ENCODE peak calls at places on chromosomes 4 and X, in six cellular contexts. B is ovary, H is IMR-90, Z is HCT116, A is uterus, R is suprapubic skin. W is an unnamed sample. For H3K27me3 and H3K9me3, the result is how much of the 10 kb centered on the place peaks cover.

GRCh38 chrX:3403748-3404147 is 57.3 kb upstream of the MXRA5 start:
- DNase-seq in B (no peak), R (no peak), A (no peak), Z (no peak), H (no peak), W (no peak)

GRCh38 chr4:6732441-6733357 is 16.7 kb downstream of the BLOC1S4 start:
- DNase-seq in Z (peak), A (peak), H (peak), B (no peak), R (no peak), W (peak)

GRCh38 chr4:79678472-79679202 is 270.6 kb upstream of the GK2 start:
- DNase-seq in H (peak), A (peak), R (no peak), B (no peak), Z (no peak), W (peak)

GRCh38 chr4:78645853-78646757 is 94.5 kb downstream of the ANXA3 start:
- DNase-seq in R (peak), H (peak), A (peak), Z (no peak), B (peak), W (peak)

GRCh38 chrX:667360-667759 is 36.8 kb downstream of the SHOX start:
- DNase-seq in A (no peak), Z (no peak), R (no peak), B (no peak), H (no peak), W (no peak)

GRCh38 chrX:54423161-54423888 is 16.9 kb upstream of the TSR2 start:
- DNase-seq in A (no peak), Z (no peak), H (no peak), R (no peak), B (no peak), W (peak)

GRCh38 chrX:12372111-12372510 is 233.8 kb downstream of the FRMPD4 start:
- DNase-seq in H (peak), B (no peak), A (peak), Z (no peak), R (no peak), W (no peak)

GRCh38 chr4:122855491-122855890 is 28.9 kb downstream of the FGF2 start:
- DNase-seq in H (no peak), R (no peak), B (no peak), A (no peak), Z (no peak), W (no peak)

GRCh38 chr4:26749867-26750266 is 110.8 kb upstream of the STIM2 start:
- DNase-seq in R (no peak), H (no peak), B (no peak), A (no peak), Z (no peak), W (no peak)

GRCh38 chr4:42280327-42281095 is 116.8 kb upstream of the SHISA3 start:
- DNase-seq in Z (peak), R (no peak), A (no peak), H (peak), B (no peak), W (no peak)

GRCh38 chr4:78065514-78066192 is 8.5 kb downstream of the FRAS1 start:
- DNase-seq in H (no peak), R (no peak), B (no peak), A (no peak), Z (no peak), W (no peak)

GRCh38 chrX:130280901-130281300 is 12.2 kb upstream of the ZNF280C start:
- DNase-seq in A (no peak), B (no peak), Z (no peak), H (no peak), R (no peak), W (no peak)

GRCh38 chrX:123968383-123969050 is 7.0 kb downstream of the STAG2 start:
- DNase-seq in R (no peak), A (no peak), H (no peak), B (no peak), Z (no peak), W (no peak)

GRCh38 chr4:123593655-123594054 is 197.1 kb downstream of the SPRY1 start:
- DNase-seq in H (no peak), Z (no peak), R (no peak), A (no peak), B (no peak), W (no peak)

GRCh38 chr4:117134386-117134785 is 49.0 kb upstream of the TRAM1L1 start:
- DNase-seq in H (peak), Z (peak), B (no peak), A (no peak), R (no peak), W (peak)

GRCh38 chr4:150567070-150567469 is 14.9 kb upstream of the MAB21L2 start:
- DNase-seq in B (no peak), A (no peak), H (no peak), Z (no peak), R (no peak), W (no peak)

GRCh38 chr4:138259801-138260200 is 17.7 kb upstream of the SLC7A11 start:
- DNase-seq in A (no peak), B (no peak), Z (peak), R (no peak), H (peak), W (no peak)

GRCh38 chr4:172099376-172099775 is 286.2 kb downstream of the GALNTL6 start:
- DNase-seq in Z (no peak), A (no peak), R (no peak), H (no peak), B (no peak), W (no peak)

GRCh38 chr4:151407466-151408379 is 1.3 kb upstream of the FHIP1A start:
- DNase-seq in A (peak), Z (no peak), H (no peak), B (peak), R (peak), W (peak)

GRCh38 chr4:174631901-174632758 is 109.8 kb upstream of the HPGD start:
- DNase-seq in Z (peak), R (no peak), H (peak), A (no peak), B (no peak), W (no peak)

DNA sequence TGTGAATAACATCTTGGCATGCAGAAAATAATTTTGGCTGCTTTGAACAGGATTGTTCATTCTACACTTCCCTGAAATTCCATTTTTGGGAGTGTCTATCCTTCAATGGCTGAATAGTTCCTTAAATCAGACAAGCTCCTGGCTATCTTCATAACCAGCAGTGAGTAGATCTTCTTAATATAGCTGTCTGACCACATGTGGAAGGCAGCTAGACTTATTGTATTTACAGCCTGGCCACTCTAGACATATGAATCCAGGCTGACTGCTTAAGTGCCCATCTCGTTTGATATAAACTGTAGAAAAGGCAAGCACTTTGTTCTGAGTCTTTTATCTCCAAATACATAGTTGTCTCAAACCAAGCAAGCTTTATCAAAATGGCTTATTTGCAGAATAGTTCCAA is 40.0 kb downstream of the PWWP3B start:
- DNase-seq in A (no peak), R (no peak), H (no peak), Z (no peak), B (no peak), W (no peak)
- H3K27me3 ChIP-seq in A (under half), R (under half), H (under half), Z (under half), B (under half), W (under half)

GRCh38 chr4:128623508-128624215 is 185.8 kb upstream of the JADE1 start:
- DNase-seq in A (no peak), H (no peak), B (no peak), R (no peak), Z (no peak), W (no peak)
- H3K9me3 ChIP-seq in A (under half), H (under half), B (under half), R (under half), Z (under half), W (under half)

GRCh38 chrX:10598540-10598939 is 21.8 kb downstream of the MID1 start:
- DNase-seq in A (no peak), B (no peak), H (no peak), R (no peak), Z (no peak), W (peak)
- TF ChIP-seq POLR2A in A (no peak), B (no peak), H (no peak), R (no peak), Z (no peak), W (no peak)

DNA sequence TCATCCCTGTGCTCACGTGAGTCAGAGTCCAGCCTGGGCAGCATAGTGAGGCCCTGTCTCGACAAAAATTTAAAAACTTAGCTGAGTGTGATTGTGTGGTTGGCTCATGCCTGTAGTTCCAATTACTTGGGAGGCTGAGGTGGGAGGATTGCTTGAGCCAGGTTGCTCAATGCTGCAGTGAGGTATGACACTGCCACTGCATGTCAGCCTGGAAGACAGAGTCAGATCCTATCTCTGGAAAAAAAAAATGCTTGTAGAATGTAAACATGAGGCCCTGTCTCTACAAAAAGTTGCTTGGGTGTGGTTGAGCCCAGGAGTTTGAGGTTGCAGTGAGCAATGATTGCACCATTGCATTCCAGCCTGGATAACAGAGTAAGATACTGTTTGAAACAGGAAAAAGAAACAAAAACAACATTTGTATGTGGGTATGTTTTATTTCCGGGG is 11.3 kb upstream of the YTHDC1 start:
- DNase-seq in H (peak), B (no peak), R (no peak), Z (no peak), A (no peak), W (no peak)
- H3K27me3 ChIP-seq in H (under half), B (under half), R (under half), Z (under half), A (under half), W (under half)